ENCODE peak calls at places on chromosomes 5 and 9, in six cellular contexts. B, I, P, K, W and D are unnamed samples.

GRCh38 chr9:86487222-86487841 is 133.1 kb upstream of the TUT7 start:
- DNase-seq in I (no peak), W (no peak), B (no peak), K (peak; percentile 76), P (no peak), D (peak; percentile 11)

GRCh38 chr5:130923543-130924159 is 241.4 kb downstream of the HINT1 start:
- DNase-seq in P (no peak), K (no peak), I (no peak), W (no peak), B (no peak), D (no peak)

GRCh38 chr5:83608122-83608521 is 112.5 kb downstream of the HAPLN1 start:
- DNase-seq in W (no peak), B (no peak), I (no peak), K (peak; percentile 40), P (no peak), D (peak; percentile 8)

GRCh38 chr5:65906256-65906655 is 20.1 kb upstream of the ERBIN start:
- DNase-seq in P (no peak), B (no peak), K (no peak), I (no peak), W (no peak), D (no peak)

GRCh38 chr5:130168211-130168610 is 263.9 kb downstream of the CHSY3 start:
- DNase-seq in B (no peak), P (no peak), W (no peak), I (no peak), K (no peak), D (no peak)

GRCh38 chr5:111655169-111655924 is 101.6 kb downstream of the NREP start:
- DNase-seq in P (no peak), B (no peak), K (peak; percentile 70), I (no peak), W (no peak), D (no peak)

GRCh38 chr9:2622361-2623045 is 916 bp downstream of the VLDLR start:
- DNase-seq in P (peak; percentile 43), K (peak; percentile 17), B (no peak), W (no peak), I (peak; percentile 80), D (no peak)

GRCh38 chr5:92850886-92851285 is 730.1 kb downstream of the NR2F1-AS1 start:
- DNase-seq in I (no peak), B (no peak), W (no peak), K (peak; percentile 37), P (no peak), D (no peak)

GRCh38 chr9:37538099-37538498 is 38.1 kb downstream of the FBXO10 start:
- DNase-seq in K (no peak), B (no peak), P (no peak), I (no peak), W (no peak), D (no peak)
- TF ChIP-seq POLR2A in K (no peak), B (no peak), P (no peak), I (no peak), W (no peak), D (no peak)

DNA sequence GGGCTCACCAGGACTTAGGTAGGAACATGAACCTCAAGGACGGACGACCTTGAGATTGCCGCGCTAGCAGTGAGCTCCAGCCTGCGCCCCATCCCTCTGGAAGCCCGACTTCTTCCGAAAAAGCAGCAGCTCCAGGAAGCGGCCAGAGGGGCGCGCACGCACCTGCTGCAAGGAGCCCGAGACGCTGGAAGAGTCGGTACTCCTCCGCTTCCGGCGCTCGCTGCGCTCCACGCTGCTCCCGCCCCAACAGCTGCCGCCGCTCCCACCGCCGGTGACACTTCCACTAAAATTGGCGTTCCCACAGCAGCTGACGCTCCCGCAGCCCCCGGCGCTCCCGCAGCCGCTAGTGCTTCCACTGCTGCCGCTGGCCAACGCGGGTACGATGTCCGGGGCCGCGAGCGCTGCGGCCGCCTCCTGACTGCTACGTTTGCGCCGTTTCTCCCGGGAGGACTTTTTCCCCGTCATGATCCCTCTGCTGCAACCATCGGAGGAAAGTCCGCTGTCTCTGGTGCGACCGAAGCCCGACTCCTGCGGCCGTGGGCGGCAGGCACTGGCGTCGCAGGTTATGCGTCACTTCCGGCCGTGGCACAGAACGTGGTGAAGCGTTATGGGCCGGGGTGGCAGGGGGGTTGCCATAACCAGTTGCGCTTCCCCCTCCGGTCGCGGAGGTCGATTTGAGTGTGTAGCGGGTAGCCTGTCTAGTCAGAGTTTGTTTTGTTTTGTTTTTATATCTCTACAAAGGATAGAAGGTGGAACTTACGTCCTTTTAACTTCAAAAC is at the start of gene CAAP1:
- DNase-seq in K (peak; percentile 92), I (peak; percentile 99), B (peak; percentile 78), P (peak; percentile 96), W (peak; percentile 87), D (peak; percentile 95)
- TF ChIP-seq POLR2A in K (peak; percentile 92), I (peak; percentile 74), B (peak; percentile 40), P (peak; percentile 69), W (no peak), D (peak; percentile 98)

GRCh38 chr9:136093995-136094881 is 851 bp downstream of the NACC2 start:
- DNase-seq in B (peak; percentile 51), K (peak; percentile 31), P (peak; percentile 91), I (peak; percentile 91), W (peak; percentile 71), D (peak; percentile 59)
- TF ChIP-seq POLR2A in B (peak; percentile 24), K (no peak), P (no peak), I (no peak), W (no peak), D (no peak)

GRCh38 chr9:4662989-4663792 is 1.1 kb downstream of the PLPP6 start:
- DNase-seq in W (no peak), I (no peak), B (no peak), K (peak; percentile 47), P (peak; percentile 32), D (peak; percentile 25)

GRCh38 chr9:4665357-4665756 is 923 bp downstream of the SPATA6L start:
- DNase-seq in B (no peak), I (no peak), P (no peak), K (peak; percentile 45), W (no peak), D (no peak)

GRCh38 chr9:4663956-4664355 is 1.9 kb downstream of the PLPP6 start:
- DNase-seq in I (no peak), B (no peak), P (no peak), K (no peak), W (no peak), D (no peak)

GRCh38 chr9:4661165-4662095 is 664 bp upstream of the PLPP6 start:
- DNase-seq in K (peak; percentile 55), I (no peak), B (no peak), W (no peak), P (no peak), D (no peak)

GRCh38 chr9:4662108-4662988 is at the start of gene PLPP6:
- DNase-seq in W (peak; percentile 88), I (peak; percentile 96), B (peak; percentile 78), K (peak; percentile 75), P (peak; percentile 90), D (peak; percentile 89)
- TF ChIP-seq POLR2A in W (peak; percentile 53), I (no peak), B (peak; percentile 43), K (peak; percentile 56), P (peak; percentile 74), D (peak; percentile 72)

GRCh38 chr5:132627470-132627869 is 30.5 kb upstream of the IL13 start:
- DNase-seq in B (no peak), W (no peak), K (no peak), P (no peak), I (no peak), D (no peak)
- TF ChIP-seq POLR2A in B (no peak), W (no peak), K (no peak), P (no peak), I (no peak), D (no peak)

GRCh38 chr9:17064558-17064957 is 70.3 kb upstream of the CNTLN start:
- DNase-seq in P (no peak), I (no peak), K (no peak), W (no peak), B (no peak), D (no peak)
- TF ChIP-seq POLR2A in P (no peak), I (no peak), K (no peak), W (no peak), B (no peak), D (no peak)

DNA sequence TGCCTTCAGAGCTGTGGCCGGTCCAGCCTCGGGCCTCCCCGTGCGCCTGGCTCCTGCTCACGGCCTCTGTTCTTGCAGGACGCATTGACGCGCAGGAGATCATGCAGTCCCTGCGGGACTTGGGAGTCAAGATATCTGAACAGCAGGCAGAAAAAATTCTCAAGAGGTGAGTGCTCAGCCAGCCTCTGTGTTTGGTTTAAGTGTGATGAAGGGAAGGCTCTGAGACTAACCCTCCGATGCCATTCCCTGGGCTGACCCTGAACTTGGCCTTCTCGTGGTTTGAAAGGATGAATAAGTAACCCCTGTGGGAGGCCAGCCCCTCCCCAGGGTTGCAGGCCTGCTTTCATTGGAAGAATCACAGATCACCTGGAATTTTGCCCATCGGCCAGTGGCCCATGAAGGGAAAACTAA is 26.3 kb downstream of the PTGES2 start:
- DNase-seq in P (peak; percentile 20), W (no peak), K (no peak), I (peak; percentile 68), B (no peak), D (no peak)
- TF ChIP-seq POLR2A in P (no peak), W (no peak), K (no peak), I (no peak), B (no peak), D (no peak)

GRCh38 chr9:136835162-136835931 is 6.9 kb upstream of the AJM1 start:
- DNase-seq in W (no peak), P (peak; percentile 18), B (no peak), I (peak; percentile 65), K (no peak), D (no peak)
- TF ChIP-seq POLR2A in W (no peak), P (no peak), B (no peak), I (no peak), K (no peak), D (no peak)